ENCODE peak calls at places on chromosomes 1 and 21, in five cellular contexts. V is trophoblast cell, D is H1, Y is IMR-90, C is mesenchymal stem cell. J is an unnamed sample.

GRCh38 chr1:222920169-222920568 is 105.3 kb downstream of the DISP1 start:
- DNase-seq in C (no peak), V (no peak), Y (no peak), D (no peak), J (no peak)

GRCh38 chr1:21674957-21675356 is 5.8 kb upstream of the RAP1GAP start:
- DNase-seq in D (no peak), C (no peak), Y (no peak), V (no peak), J (no peak)

GRCh38 chr1:184422490-184423233 is 35.8 kb downstream of the C1orf21 start:
- DNase-seq in C (peak; percentile 68), V (no peak), D (no peak), Y (no peak), J (no peak)

GRCh38 chr1:24021403-24022266 is 41.5 kb upstream of the SRSF10 start:
- DNase-seq in Y (no peak), V (peak; percentile 25), D (no peak), C (no peak), J (no peak)

GRCh38 chr21:44618504-44618903 is 6.6 kb downstream of the KRTAP10-8 start:
- DNase-seq in Y (peak; percentile 14), D (peak; percentile 50), C (no peak), V (no peak), J (no peak)

GRCh38 chr1:108830119-108831008 is 26.5 kb downstream of the AKNAD1 start:
- DNase-seq in Y (peak; percentile 99), D (no peak), V (peak; percentile 97), C (peak; percentile 99), J (no peak)

GRCh38 chr1:29565490-29565889 is 329.2 kb downstream of the PTPRU start:
- DNase-seq in D (no peak), C (no peak), Y (no peak), V (no peak), J (no peak)

GRCh38 chr1:67120855-67121619 is 13.7 kb downstream of the C1orf141 start:
- DNase-seq in Y (no peak), V (no peak), C (no peak), D (no peak), J (no peak)

GRCh38 chr1:221856188-221857093 is 114.6 kb upstream of the DUSP10 start:
- DNase-seq in V (no peak), D (no peak), Y (peak; percentile 92), C (peak; percentile 24), J (no peak)

GRCh38 chr1:185338719-185339622 is 21.9 kb upstream of the IVNS1ABP start:
- DNase-seq in V (peak; percentile 24), C (peak; percentile 35), D (no peak), Y (no peak), J (no peak)

GRCh38 chr1:10615932-10616671 is 141.4 kb downstream of the PEX14 start:
- DNase-seq in V (no peak), C (no peak), Y (no peak), D (no peak), J (no peak)

GRCh38 chr1:229752679-229753078 is 126.6 kb downstream of the URB2 start:
- DNase-seq in C (no peak), D (no peak), V (no peak), Y (no peak), J (no peak)

GRCh38 chr1:20318521-20318920 is 27.8 kb downstream of the VWA5B1 start:
- DNase-seq in Y (no peak), C (no peak), D (no peak), V (no peak), J (no peak)

GRCh38 chr1:167095368-167095767 is 1.5 kb downstream of the STYXL2 start:
- DNase-seq in C (peak; percentile 35), V (no peak), D (no peak), Y (peak; percentile 61), J (no peak)

GRCh38 chr1:222933273-222933672 is 118.4 kb downstream of the DISP1 start:
- DNase-seq in C (no peak), Y (no peak), D (no peak), V (no peak), J (no peak)

GRCh38 chr1:100834779-100835645 is 59.6 kb downstream of the EXTL2 start:
- DNase-seq in C (no peak), Y (peak; percentile 11), V (peak; percentile 33), D (no peak), J (no peak)

GRCh38 chr1:98034505-98034904 is 113.7 kb upstream of the DPYD start:
- DNase-seq in D (no peak), Y (peak; percentile 59), V (no peak), C (no peak), J (no peak)

GRCh38 chr1:230052018-230052417 is 15.0 kb upstream of the GALNT2 start:
- DNase-seq in D (no peak), V (no peak), C (no peak), Y (no peak), J (no peak)

GRCh38 chr1:215001419-215002021 is 81.0 kb upstream of the KCNK2 start:
- DNase-seq in D (no peak), V (no peak), Y (no peak), C (no peak), J (no peak)

GRCh38 chr1:54949971-54950360 is 30.5 kb upstream of the TMEM61 start:
- DNase-seq in D (no peak), Y (peak; percentile 67), C (peak; percentile 24), V (no peak), J (no peak)

DNA sequence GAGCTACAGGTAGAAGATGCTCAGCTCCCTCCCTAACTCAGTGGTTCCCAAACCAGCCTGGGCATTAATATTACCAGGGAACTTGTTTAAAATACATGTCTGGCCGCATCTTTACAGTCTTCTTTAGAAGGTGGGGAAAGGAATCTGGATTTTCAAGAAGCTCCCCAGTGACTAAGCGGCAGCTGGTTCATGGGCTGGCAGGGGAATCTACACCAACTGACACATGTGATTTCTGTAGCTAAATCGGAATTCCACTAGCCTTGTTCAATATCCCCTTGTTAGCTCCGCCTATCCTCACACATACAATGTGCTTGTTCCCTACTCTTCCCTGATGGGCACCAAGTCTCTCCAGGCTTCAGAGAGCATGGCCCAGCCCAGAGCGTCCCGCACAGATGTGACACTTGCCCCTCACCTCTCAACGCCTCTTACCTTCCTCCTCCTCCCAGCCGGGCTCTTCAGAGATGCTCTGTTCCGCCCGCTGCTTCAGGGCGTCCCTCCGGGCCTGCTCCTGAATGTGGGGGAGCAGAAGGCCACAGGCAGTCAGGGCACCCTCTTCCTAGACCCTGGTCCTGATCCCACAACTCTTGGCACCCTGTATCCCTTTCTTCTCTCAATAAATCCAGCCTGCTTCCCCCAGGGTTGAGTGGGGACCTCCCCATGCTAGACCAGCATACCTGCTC is 15.3 kb downstream of the TSSK3 start:
- DNase-seq in Y (no peak), D (no peak), V (peak; percentile 60), C (no peak), J (no peak)
- H3K36me3 ChIP-seq in Y (peaks cover 74% of the 10 kb centered on the region), D (peaks cover 24% of the 10 kb centered on the region), V (peaks cover 85% of the 10 kb centered on the region), C (peaks cover 98% of the 10 kb centered on the region), J (peaks cover 98% of the 10 kb centered on the region)

DNA sequence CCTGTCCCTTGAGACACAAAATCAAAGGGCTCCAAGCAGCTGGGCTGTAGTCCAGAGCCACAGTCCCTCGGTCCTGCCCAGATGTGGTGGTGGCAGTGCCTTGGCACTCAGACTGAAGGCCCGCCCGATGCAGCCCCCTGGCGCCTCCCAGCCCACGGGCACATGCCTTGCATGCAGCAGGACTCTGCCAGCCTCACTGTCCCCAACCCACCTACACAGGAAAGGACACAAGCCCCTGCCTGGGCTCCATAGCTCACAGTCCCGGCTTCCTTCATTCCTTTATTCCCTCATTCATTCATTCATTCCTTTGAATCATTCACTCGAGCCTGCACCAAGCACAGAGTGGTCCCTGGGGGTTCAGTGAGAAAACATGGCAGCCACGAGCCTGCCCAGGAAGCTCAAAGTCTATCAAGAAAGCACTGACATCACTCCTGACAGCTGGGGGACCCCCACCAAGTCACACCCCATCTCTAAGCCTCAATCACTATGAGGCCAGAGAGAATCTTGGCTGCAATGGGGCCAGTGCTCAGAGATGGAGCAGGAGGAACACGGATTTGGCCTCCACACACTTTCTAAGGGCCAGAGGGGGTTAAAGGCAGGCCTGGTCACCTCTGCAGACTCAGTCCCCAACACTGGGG is 5.8 kb downstream of the SDC3 start:
- DNase-seq in Y (no peak), D (no peak), V (no peak), C (no peak), J (no peak)
- H3K23ac ChIP-seq in Y (no peak overlapping the region), D (no peak overlapping the region), V (no peak overlapping the region), C (no peak overlapping the region), J (no peak overlapping the region)

GRCh38 chr1:164602142-164602429 is 43.1 kb downstream of the PBX1 start:
- DNase-seq in D (no peak), Y (no peak), C (no peak), V (peak; percentile 85), J (no peak)
- H4K91ac ChIP-seq in D (no peak overlapping the region), Y (peak overlapping the region; percentile 78), C (no peak overlapping the region), V (no peak overlapping the region), J (no peak overlapping the region)

GRCh38 chr1:61109910-61110309 is 27.5 kb downstream of the NFIA start:
- DNase-seq in Y (no peak), D (no peak), V (no peak), C (no peak), J (no peak)
- H3K36me3 ChIP-seq in Y (no peaks in the 10 kb centered on the region), D (no peaks in the 10 kb centered on the region), V (no peaks in the 10 kb centered on the region), C (no peaks in the 10 kb centered on the region), J (no peaks in the 10 kb centered on the region)

GRCh38 chr1:95196017-95196416 is 38.0 kb upstream of the RWDD3 start:
- DNase-seq in V (no peak), Y (no peak), D (no peak), C (no peak), J (no peak)
- H3K23ac ChIP-seq in V (no peak overlapping the region), Y (no peak overlapping the region), D (no peak overlapping the region), C (no peak overlapping the region), J (no peak overlapping the region)